ENCODE peak calls at places on chromosomes 4 and X, in seven cellular contexts. M is right atrium auricular region, Y is left lung, E is fibroblast of lung, O is prostate gland, U is sigmoid colon, Z is cardiac muscle cell. I is an unnamed sample.

GRCh38 chr4:98838977-98839618 is 89.8 kb downstream of the EIF4E start:
- DNase-seq in E (peak), Y (no peak), Z (peak), O (no peak), M (no peak), U (no peak), I (no peak)

GRCh38 chrX:139290310-139290709 is 240.2 kb upstream of the F9 start:
- DNase-seq in O (no peak), M (no peak), U (no peak), Y (no peak), E (peak), Z (no peak), I (no peak)

GRCh38 chrX:44785652-44786051 is 58.2 kb upstream of the DUSP21 start:
- DNase-seq in Z (peak), U (no peak), M (no peak), E (peak), O (no peak), Y (no peak), I (no peak)

GRCh38 chr4:87089368-87089767 is 131.1 kb downstream of the KLHL8 start:
- DNase-seq in Z (no peak), U (no peak), M (no peak), E (no peak), O (peak), Y (no peak), I (no peak)

GRCh38 chr4:156962551-156962974 is 9.0 kb downstream of the PDGFC start:
- DNase-seq in Z (peak), U (peak), M (no peak), E (peak), O (no peak), Y (no peak), I (no peak)

GRCh38 chr4:48375651-48376291 is 34.4 kb downstream of the SLAIN2 start:
- DNase-seq in Z (peak), M (no peak), Y (peak), U (no peak), E (peak), O (peak), I (no peak)

GRCh38 chr4:42320822-42321388 is 76.4 kb upstream of the SHISA3 start:
- DNase-seq in Z (no peak), Y (no peak), U (no peak), M (no peak), E (no peak), O (no peak), I (no peak)

GRCh38 chrX:106247162-106247561 is 79.1 kb downstream of the PWWP3B start:
- DNase-seq in U (no peak), Z (peak), E (peak), Y (no peak), M (no peak), O (no peak), I (no peak)

GRCh38 chrX:70386240-70386639 is 36.9 kb upstream of the GDPD2 start:
- DNase-seq in E (peak), O (no peak), Y (no peak), M (no peak), U (no peak), Z (no peak), I (no peak)

GRCh38 chr4:38141808-38142500 is 181.8 kb downstream of the PTTG2 start:
- DNase-seq in Z (peak), O (no peak), Y (no peak), E (peak), U (no peak), M (peak), I (peak)

GRCh38 chr4:177505171-177505615 is 63.0 kb upstream of the AGA start:
- DNase-seq in M (no peak), E (no peak), O (no peak), Z (no peak), Y (no peak), U (no peak), I (no peak)

GRCh38 chr4:83108101-83108861 is 6.2 kb downstream of the PLAC8 start:
- DNase-seq in U (no peak), E (no peak), O (no peak), Z (no peak), Y (no peak), M (no peak), I (no peak)

GRCh38 chrX:150567645-150568319 is 639 bp upstream of the MTM1 start:
- DNase-seq in O (no peak), M (no peak), E (no peak), Z (no peak), U (no peak), Y (no peak), I (no peak)

GRCh38 chrX:150566734-150567182 is 1.7 kb upstream of the MTM1 start:
- DNase-seq in U (no peak), Y (no peak), M (no peak), E (no peak), Z (no peak), O (no peak), I (no peak)

GRCh38 chrX:150568320-150569154 is at the start of gene MTM1:
- DNase-seq in M (peak), Z (peak), O (peak), U (peak), Y (peak), E (peak), I (peak)

GRCh38 chrX:150564838-150565237 is 3.6 kb upstream of the MTM1 start:
- DNase-seq in U (no peak), Y (no peak), E (no peak), M (no peak), O (no peak), Z (no peak), I (no peak)

GRCh38 chrX:150565551-150565950 is 2.9 kb upstream of the MTM1 start:
- DNase-seq in O (no peak), Z (no peak), M (no peak), U (no peak), E (no peak), Y (no peak), I (no peak)
- H3K27ac ChIP-seq in O (no peak), Z (no peak), M (no peak), U (no peak), E (no peak), Y (no peak), I (no peak)

DNA sequence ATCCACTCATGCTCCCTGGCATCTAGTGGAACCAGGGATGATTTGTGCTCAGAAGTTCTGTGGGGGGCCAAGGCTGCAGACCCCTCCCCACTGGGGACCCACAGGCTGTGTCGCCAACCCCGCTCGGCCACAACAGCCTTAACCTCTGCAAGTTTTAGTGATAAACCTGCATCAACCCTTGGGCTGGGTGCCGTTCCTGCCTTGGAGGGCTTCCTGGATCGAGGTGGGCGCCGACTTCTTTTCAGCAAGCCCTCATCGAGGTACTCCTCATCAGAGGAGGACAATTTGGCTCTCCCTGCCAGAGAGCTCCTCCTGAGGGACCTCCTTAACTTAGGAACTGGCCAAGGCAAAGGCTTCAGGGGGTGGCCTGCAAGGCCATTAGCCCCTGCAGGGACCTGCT is 1.9 kb downstream of the SOWAHB start:
- DNase-seq in E (no peak), Z (no peak), O (no peak), M (no peak), U (no peak), Y (no peak), I (no peak)
- H3K4me3 ChIP-seq in E (no peak), Z (no peak), O (no peak), M (no peak), U (no peak), Y (no peak), I (no peak)

GRCh38 chrX:7073336-7073735 is 74.2 kb upstream of the STS start:
- DNase-seq in Z (no peak), U (no peak), E (peak), O (no peak), Y (no peak), M (no peak), I (no peak)

GRCh38 chrX:7072856-7073255 is 74.7 kb upstream of the STS start:
- DNase-seq in Z (no peak), E (no peak), U (no peak), M (no peak), O (no peak), Y (no peak), I (no peak)

GRCh38 chrX:7074908-7075204 is 72.7 kb upstream of the STS start:
- DNase-seq in M (no peak), O (no peak), E (no peak), Z (no peak), Y (no peak), U (no peak), I (no peak)

GRCh38 chrX:7076245-7076661 is 71.3 kb upstream of the STS start:
- DNase-seq in Z (no peak), Y (no peak), O (no peak), U (no peak), M (no peak), E (no peak), I (no peak)

DNA sequence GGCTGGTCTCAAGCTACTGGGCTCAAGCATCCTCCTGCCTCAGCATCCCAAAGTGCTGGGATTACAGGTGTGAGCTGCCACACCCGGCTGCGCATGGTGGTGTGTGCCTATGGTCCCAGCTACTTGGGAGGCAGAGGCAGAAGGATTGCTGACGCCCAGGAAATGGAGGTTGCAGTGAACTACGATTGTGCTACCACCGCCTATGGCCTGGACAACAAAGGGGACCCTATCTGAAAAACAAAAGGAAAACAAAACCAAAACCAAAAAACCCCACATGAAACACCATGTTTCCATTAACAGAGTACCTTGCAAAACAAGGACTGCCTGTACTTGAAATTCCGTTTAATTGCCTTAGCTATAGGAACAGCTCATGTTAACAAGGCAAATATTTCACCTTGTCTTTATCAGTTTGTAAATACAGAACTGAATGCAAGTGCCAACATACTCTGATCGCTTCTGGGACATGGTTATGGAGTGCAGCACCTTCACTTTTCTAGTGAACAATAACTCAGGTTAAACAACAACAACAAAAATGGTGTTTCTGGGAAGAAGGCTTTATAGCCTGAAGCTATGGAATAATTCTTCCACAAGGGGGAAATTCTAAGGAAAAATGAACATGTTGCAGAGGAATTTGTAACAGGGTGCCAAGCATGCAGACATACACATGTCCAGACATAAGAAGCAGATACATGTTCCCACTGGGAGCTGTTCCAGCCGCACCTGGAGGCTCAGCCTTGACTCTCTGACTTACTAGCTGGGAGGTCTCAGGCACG is 73.2 kb upstream of the STS start:
- DNase-seq in Z (peak), O (peak), Y (no peak), U (no peak), E (no peak), M (no peak), I (no peak)
- TF ChIP-seq CTCF in Z (peak), O (no peak), Y (no peak), U (no peak), E (peak), M (no peak), I (no peak)

GRCh38 chr4:40227284-40227683 is 30.5 kb downstream of the RHOH start:
- DNase-seq in Y (no peak), O (no peak), M (no peak), U (no peak), E (no peak), Z (no peak), I (no peak)
- H3K27ac ChIP-seq in Y (no peak), O (no peak), M (no peak), U (no peak), E (no peak), Z (no peak), I (no peak)

DNA sequence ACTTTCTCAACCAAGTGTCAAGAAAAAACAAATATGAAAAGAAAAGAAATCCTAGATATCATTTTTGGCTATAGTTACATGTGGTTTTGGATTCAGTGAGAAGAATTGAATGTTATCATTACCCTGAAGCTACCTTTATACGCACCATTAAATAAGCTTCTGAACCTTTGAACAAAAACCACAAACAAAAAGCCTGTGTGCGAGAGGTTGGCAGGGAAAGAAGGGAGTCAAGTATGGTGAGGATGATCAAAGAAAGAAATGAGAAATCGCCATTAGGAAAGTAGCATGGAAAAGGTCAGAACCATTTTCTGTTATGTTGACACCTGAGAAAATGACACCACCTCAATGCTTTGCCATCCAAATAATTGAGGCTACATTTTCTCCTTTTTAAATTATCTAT is 1.2 kb upstream of the SLC7A11 start:
- DNase-seq in O (no peak), U (no peak), M (no peak), Z (no peak), E (peak), Y (no peak), I (no peak)
- H3K4me3 ChIP-seq in O (no peak), U (no peak), M (no peak), Z (no peak), E (no peak), Y (no peak), I (no peak)

GRCh38 chrX:68018248-68019203 is 414.8 kb downstream of the OPHN1 start:
- DNase-seq in U (no peak), Y (no peak), O (no peak), E (peak), M (no peak), Z (peak), I (no peak)
- TF ChIP-seq CTCF in U (no peak), Y (no peak), O (no peak), E (peak), M (no peak), Z (peak), I (no peak)

DNA sequence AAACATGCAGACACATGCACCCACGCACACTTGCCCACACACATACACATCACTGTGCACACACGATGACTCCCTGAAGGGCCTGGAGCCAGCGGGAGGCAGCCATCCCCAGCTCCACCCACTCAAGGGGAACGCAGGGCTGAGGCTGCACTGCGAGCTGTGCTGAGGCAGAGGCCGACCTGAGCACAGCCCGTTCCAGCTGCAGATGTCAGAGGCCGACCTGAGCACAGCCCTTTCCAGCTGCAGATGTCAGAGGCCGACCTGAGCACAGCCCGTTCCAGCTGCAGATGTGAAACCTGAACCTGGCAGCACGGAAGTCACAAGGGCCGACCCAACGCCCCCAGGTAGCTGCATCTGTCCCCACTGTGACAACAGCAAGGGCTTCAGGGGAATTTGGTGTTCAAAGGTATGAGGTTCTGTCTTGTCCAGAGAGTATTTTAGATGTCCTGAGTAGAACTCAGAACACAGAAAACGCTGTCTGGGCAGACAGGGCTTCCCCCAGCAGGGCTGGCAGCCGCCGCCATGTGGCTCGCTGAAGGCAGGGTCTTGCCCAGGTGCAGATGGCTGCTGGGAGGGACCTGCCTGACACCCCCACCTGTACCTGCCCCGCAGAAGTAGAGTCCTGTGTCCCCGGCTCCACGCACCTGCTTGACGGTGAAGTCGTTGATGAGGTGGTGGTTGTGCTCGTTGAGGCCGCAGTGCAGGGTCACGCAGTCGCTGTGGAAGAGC is 33.4 kb downstream of the CTBP1 start:
- DNase-seq in Y (no peak), Z (no peak), M (no peak), U (no peak), O (no peak), E (no peak), I (no peak)
- H3K27ac ChIP-seq in Y (no peak), Z (no peak), M (no peak), U (peak), O (peak), E (no peak), I (no peak)

I was measured in coronary artery.